ENCODE peak calls at places on chromosomes 1 and 21, in four cellular contexts. One of them, this sample, is unnamed.

GRCh38 chr21:16280731-16281130 is 550.9 kb downstream of the USP25 start:
- DNase-seq in SK-MEL-5: peak
- DNase-seq in iPS DF 6.9: no peak
- DNase-seq in activated T-cell treated with anti-CD3 and anti-CD28 coated beads for 24 hours: no peak
- DNase-seq in this sample: no peak

GRCh38 chr1:61914823-61915482 is 172.7 kb downstream of the PATJ start:
- DNase-seq in SK-MEL-5: peak
- DNase-seq in iPS DF 6.9: no peak
- DNase-seq in activated T-cell treated with anti-CD3 and anti-CD28 coated beads for 24 hours: no peak
- DNase-seq in this sample: no peak

GRCh38 chr1:31639543-31639942 is 5.1 kb downstream of the PEF1 start:
- DNase-seq in SK-MEL-5: no peak
- DNase-seq in iPS DF 6.9: no peak
- DNase-seq in activated T-cell treated with anti-CD3 and anti-CD28 coated beads for 24 hours: no peak
- DNase-seq in this sample: peak

GRCh38 chr1:201741763-201742342 is 87.1 kb upstream of the IPO9 start:
- DNase-seq in SK-MEL-5: no peak
- DNase-seq in iPS DF 6.9: no peak
- DNase-seq in activated T-cell treated with anti-CD3 and anti-CD28 coated beads for 24 hours: no peak
- DNase-seq in this sample: no peak

GRCh38 chr1:186620951-186621350 is 59.3 kb downstream of the PTGS2 start:
- DNase-seq in SK-MEL-5: no peak
- DNase-seq in iPS DF 6.9: no peak
- DNase-seq in activated T-cell treated with anti-CD3 and anti-CD28 coated beads for 24 hours: no peak
- DNase-seq in this sample: no peak

GRCh38 chr1:156677616-156678596 is 699 bp upstream of the NES start:
- DNase-seq in SK-MEL-5: peak
- DNase-seq in iPS DF 6.9: no peak
- DNase-seq in activated T-cell treated with anti-CD3 and anti-CD28 coated beads for 24 hours: no peak
- DNase-seq in this sample: peak

GRCh38 chr1:48793863-48794262 is 17.2 kb upstream of the BEND5 start:
- DNase-seq in SK-MEL-5: no peak
- DNase-seq in iPS DF 6.9: no peak
- DNase-seq in activated T-cell treated with anti-CD3 and anti-CD28 coated beads for 24 hours: no peak
- DNase-seq in this sample: no peak

GRCh38 chr1:34758751-34759150 is 789 bp upstream of the GJB4 start:
- DNase-seq in SK-MEL-5: no peak
- DNase-seq in iPS DF 6.9: no peak
- DNase-seq in activated T-cell treated with anti-CD3 and anti-CD28 coated beads for 24 hours: no peak
- DNase-seq in this sample: no peak

GRCh38 chr1:58041621-58042020 is 504.9 kb downstream of the OMA1 start:
- DNase-seq in SK-MEL-5: no peak
- DNase-seq in iPS DF 6.9: no peak
- DNase-seq in activated T-cell treated with anti-CD3 and anti-CD28 coated beads for 24 hours: no peak
- DNase-seq in this sample: peak

GRCh38 chr1:100972185-100972584 is 53.4 kb downstream of the DPH5 start:
- DNase-seq in SK-MEL-5: peak
- DNase-seq in iPS DF 6.9: no peak
- DNase-seq in activated T-cell treated with anti-CD3 and anti-CD28 coated beads for 24 hours: no peak
- DNase-seq in this sample: no peak

GRCh38 chr1:161080391-161081150 is 8.8 kb downstream of the NECTIN4 start:
- DNase-seq in SK-MEL-5: no peak
- DNase-seq in iPS DF 6.9: no peak
- DNase-seq in activated T-cell treated with anti-CD3 and anti-CD28 coated beads for 24 hours: no peak
- DNase-seq in this sample: no peak

GRCh38 chr1:186617860-186618780 is 62.1 kb downstream of the PTGS2 start:
- DNase-seq in SK-MEL-5: peak
- DNase-seq in iPS DF 6.9: no peak
- DNase-seq in activated T-cell treated with anti-CD3 and anti-CD28 coated beads for 24 hours: peak
- DNase-seq in this sample: peak

GRCh38 chr1:205991237-205991636 is 12.0 kb downstream of the RAB7B start:
- DNase-seq in SK-MEL-5: no peak
- DNase-seq in iPS DF 6.9: no peak
- DNase-seq in activated T-cell treated with anti-CD3 and anti-CD28 coated beads for 24 hours: no peak
- DNase-seq in this sample: no peak

GRCh38 chr21:34722684-34723300 is 54.0 kb downstream of the CLIC6 start:
- DNase-seq in SK-MEL-5: peak
- DNase-seq in iPS DF 6.9: no peak
- DNase-seq in activated T-cell treated with anti-CD3 and anti-CD28 coated beads for 24 hours: peak
- DNase-seq in this sample: peak

GRCh38 chr1:150065184-150065871 is 2.2 kb upstream of the VPS45 start:
- DNase-seq in SK-MEL-5: peak
- DNase-seq in iPS DF 6.9: no peak
- DNase-seq in activated T-cell treated with anti-CD3 and anti-CD28 coated beads for 24 hours: no peak
- DNase-seq in this sample: peak

GRCh38 chr1:39694026-39694425 is 2.8 kb upstream of the HPCAL4 start:
- DNase-seq in SK-MEL-5: no peak
- DNase-seq in iPS DF 6.9: no peak
- DNase-seq in activated T-cell treated with anti-CD3 and anti-CD28 coated beads for 24 hours: no peak
- DNase-seq in this sample: no peak

GRCh38 chr1:25004355-25004754 is 74.3 kb upstream of the RUNX3 start:
- DNase-seq in SK-MEL-5: no peak
- DNase-seq in iPS DF 6.9: no peak
- DNase-seq in activated T-cell treated with anti-CD3 and anti-CD28 coated beads for 24 hours: no peak
- DNase-seq in this sample: no peak

GRCh38 chr1:101004061-101004460 is 21.5 kb downstream of the DPH5 start:
- DNase-seq in SK-MEL-5: peak
- DNase-seq in iPS DF 6.9: no peak
- DNase-seq in activated T-cell treated with anti-CD3 and anti-CD28 coated beads for 24 hours: no peak
- DNase-seq in this sample: peak

GRCh38 chr1:35642472-35642955 is 1.2 kb upstream of the PSMB2 start:
- DNase-seq in SK-MEL-5: peak
- DNase-seq in iPS DF 6.9: no peak
- DNase-seq in activated T-cell treated with anti-CD3 and anti-CD28 coated beads for 24 hours: no peak
- DNase-seq in this sample: peak

GRCh38 chr21:45517249-45518065 is 24.8 kb downstream of the SLC19A1 start:
- DNase-seq in SK-MEL-5: no peak
- DNase-seq in iPS DF 6.9: no peak
- DNase-seq in activated T-cell treated with anti-CD3 and anti-CD28 coated beads for 24 hours: no peak
- DNase-seq in this sample: no peak

GRCh38 chr1:33152685-33153432 is 29.0 kb downstream of the TRIM62 start:
- DNase-seq in SK-MEL-5: peak
- DNase-seq in iPS DF 6.9: no peak
- DNase-seq in activated T-cell treated with anti-CD3 and anti-CD28 coated beads for 24 hours: no peak
- DNase-seq in this sample: peak

GRCh38 chr1:111880866-111881837 is 108.3 kb downstream of the KCND3 start:
- DNase-seq in SK-MEL-5: no peak
- DNase-seq in iPS DF 6.9: no peak
- DNase-seq in activated T-cell treated with anti-CD3 and anti-CD28 coated beads for 24 hours: no peak
- DNase-seq in this sample: no peak

This sample was measured in A673.